ENCODE peak calls at places on chromosomes 5 and 9, in four cellular contexts. S is A549, A is tibial nerve, Z is bronchial epithelial cell. W is an unnamed sample.

GRCh38 chr5:9339206-9339818 is 206.6 kb downstream of the SEMA5A start:
- DNase-seq in A (no peak), S (no peak), Z (no peak), W (no peak)

GRCh38 chr9:2209400-2209799 is 194.3 kb downstream of the SMARCA2 start:
- DNase-seq in A (no peak), S (no peak), Z (peak; percentile 69), W (no peak)

GRCh38 chr5:32225445-32225844 is 51.3 kb upstream of the GOLPH3 start:
- DNase-seq in Z (no peak), S (no peak), A (peak; percentile 60), W (no peak)

GRCh38 chr5:159051431-159052281 is 48.1 kb downstream of the EBF1 start:
- DNase-seq in A (no peak), Z (no peak), S (no peak), W (peak; percentile 48)

GRCh38 chr9:81022177-81022576 is 667.2 kb downstream of the TLE1 start:
- DNase-seq in Z (no peak), A (no peak), S (no peak), W (no peak)

GRCh38 chr5:181124526-181124925 is 6.4 kb downstream of the OR2V1 start:
- DNase-seq in A (no peak), Z (no peak), S (no peak), W (no peak)

GRCh38 chr9:77092536-77092935 is 73.1 kb downstream of the FOXB2 start:
- DNase-seq in S (no peak), Z (peak; percentile 6), A (no peak), W (no peak)

GRCh38 chr9:31839273-31839672 is 545.2 kb upstream of the ACO1 start:
- DNase-seq in Z (peak; percentile 7), A (no peak), S (no peak), W (no peak)

GRCh38 chr9:134057311-134057665 is 10.5 kb downstream of the BRD3 start:
- DNase-seq in S (no peak), Z (no peak), A (no peak), W (no peak)

GRCh38 chr5:151208481-151208914 is 15.4 kb downstream of the CCDC69 start:
- DNase-seq in Z (no peak), A (no peak), S (no peak), W (peak; percentile 24)

GRCh38 chr9:136047775-136048559 is 47.1 kb downstream of the NACC2 start:
- DNase-seq in Z (no peak), S (no peak), A (no peak), W (no peak)

GRCh38 chr9:105864248-105864898 is 170.0 kb downstream of the TMEM38B start:
- DNase-seq in S (no peak), Z (peak; percentile 92), A (no peak), W (no peak)

GRCh38 chr9:88733651-88734470 is 198.9 kb downstream of the NXNL2 start:
- DNase-seq in A (peak; percentile 27), S (no peak), Z (peak; percentile 78), W (no peak)

GRCh38 chr9:107504585-107505455 is 15.3 kb upstream of the KLF4 start:
- DNase-seq in S (peak; percentile 96), A (no peak), Z (peak; percentile 94), W (no peak)

GRCh38 chr9:134433101-134433500 is 106.8 kb downstream of the RXRA start:
- DNase-seq in A (no peak), Z (peak; percentile 45), S (no peak), W (no peak)

GRCh38 chr5:109053995-109054417 is 306.3 kb downstream of the FER start:
- DNase-seq in S (no peak), A (no peak), Z (no peak), W (no peak)

GRCh38 chr9:97411789-97412627 is at the start of gene TDRD7:
- DNase-seq in A (peak; percentile 71), S (peak; percentile 76), Z (peak; percentile 28), W (peak; percentile 81)

GRCh38 chr9:123569343-123569694 is 213.3 kb downstream of the CRB2 start:
- DNase-seq in A (no peak), Z (no peak), S (no peak), W (no peak)

GRCh38 chr9:99104459-99105151 is at the start of gene TGFBR1:
- DNase-seq in S (peak; percentile 87), A (peak; percentile 84), Z (peak; percentile 87), W (peak; percentile 90)

GRCh38 chr5:95081500-95082355 is 203.2 kb downstream of the MCTP1 start:
- DNase-seq in A (peak; percentile 49), Z (peak; percentile 95), S (peak; percentile 55), W (no peak)

GRCh38 chr9:108271646-108272349 is 584.0 kb downstream of the ACTL7B start:
- DNase-seq in S (peak; percentile 10), Z (peak; percentile 64), A (no peak), W (peak; percentile 30)

GRCh38 chr5:93621340-93621872 is 38.4 kb downstream of the NR2F1 start:
- DNase-seq in S (peak; percentile 64), A (peak; percentile 39), Z (no peak), W (peak; percentile 77)

GRCh38 chr5:96821260-96821916 is 13.6 kb upstream of the ERAP1 start:
- DNase-seq in Z (no peak), S (no peak), A (no peak), W (no peak)

GRCh38 chr9:125997510-125997823 is 250.3 kb downstream of the PBX3 start:
- DNase-seq in Z (no peak), S (no peak), A (no peak), W (no peak)

GRCh38 chr5:149271717-149272558 is at the start of gene AFAP1L1:
- DNase-seq in S (peak; percentile 60), Z (peak; percentile 42), A (peak; percentile 69), W (peak; percentile 64)

GRCh38 chr9:89903076-89903475 is 298.3 kb downstream of the GADD45G start:
- DNase-seq in A (no peak), S (no peak), Z (no peak), W (no peak)

GRCh38 chr5:34923694-34924461 is 5.5 kb upstream of the DNAJC21 start:
- DNase-seq in A (no peak), S (peak; percentile 72), Z (peak; percentile 91), W (no peak)

GRCh38 chr9:82997471-82998140 is 65.3 kb downstream of the RASEF start:
- DNase-seq in S (no peak), A (no peak), Z (peak; percentile 56), W (no peak)

DNA sequence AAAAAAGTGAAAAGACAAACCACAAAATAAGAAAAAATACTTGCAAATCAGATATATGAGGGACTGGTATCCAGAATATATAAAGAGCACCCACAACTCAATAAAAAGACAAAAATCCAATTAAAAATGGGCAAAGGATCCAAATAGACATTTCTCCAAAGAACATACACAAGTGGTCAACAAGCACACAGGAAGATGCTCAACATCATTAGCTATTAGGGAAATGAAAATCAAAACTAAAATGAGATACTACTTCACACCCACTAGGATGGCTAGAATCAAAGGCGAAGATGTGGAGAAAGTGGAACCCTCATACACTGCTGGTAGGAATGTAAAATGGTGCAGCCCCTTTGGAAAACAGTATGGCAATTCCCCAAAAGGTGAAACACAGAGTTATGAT is 21.1 kb upstream of the DPM2 start:
- DNase-seq in S (no peak), A (no peak), Z (no peak), W (no peak)
- TF ChIP-seq CTCF in S (no peak), A (no peak), Z (no peak), W (no peak)

DNA sequence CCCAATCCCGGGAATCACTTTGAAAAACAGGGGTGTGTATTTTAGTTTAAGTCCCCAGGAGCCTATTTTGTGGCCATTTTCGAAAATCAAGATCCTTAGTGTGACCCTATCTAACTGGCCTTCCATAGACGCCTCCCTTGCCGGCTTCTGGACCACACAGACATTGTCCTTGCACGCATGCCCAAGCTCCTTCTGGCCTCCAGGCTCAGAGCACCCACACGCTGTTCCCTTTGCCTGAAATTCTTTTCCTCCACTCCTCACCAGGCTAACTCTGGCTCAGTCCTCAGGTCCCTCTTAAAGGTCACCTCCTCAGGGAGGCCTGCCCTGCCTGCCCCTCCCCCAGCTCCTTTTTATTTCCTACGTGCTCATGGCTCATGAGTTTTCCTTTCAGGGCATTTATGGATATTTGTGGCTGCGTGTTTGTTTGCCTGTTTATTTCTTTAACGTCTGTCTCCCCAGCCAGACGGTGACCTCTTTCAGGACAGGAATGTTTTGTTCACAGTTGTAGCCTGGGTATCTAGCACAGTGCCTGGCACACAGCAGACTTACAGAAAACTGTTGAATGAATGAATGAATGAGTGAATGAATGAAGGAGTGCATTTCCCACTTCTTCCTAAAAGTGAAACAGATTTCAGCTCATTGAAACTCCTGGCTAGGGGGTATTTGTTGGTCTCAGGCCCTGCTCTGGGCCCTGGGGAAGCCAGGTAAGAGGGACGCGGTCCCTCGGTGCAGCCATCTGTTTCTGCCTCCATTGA is 79.1 kb upstream of the IER5L start:
- DNase-seq in Z (no peak), S (no peak), A (no peak), W (no peak)
- TF ChIP-seq CTCF in Z (no peak), S (no peak), A (no peak), W (no peak)

GRCh38 chr9:131138676-131139075 is 13.3 kb downstream of the NUP214 start:
- DNase-seq in S (no peak), Z (no peak), A (no peak), W (no peak)

GRCh38 chr9:131142160-131142559 is 16.8 kb downstream of the NUP214 start:
- DNase-seq in S (no peak), A (no peak), Z (no peak), W (no peak)

GRCh38 chr9:131145245-131145644 is 19.9 kb downstream of the NUP214 start:
- DNase-seq in A (no peak), Z (no peak), S (no peak), W (no peak)

GRCh38 chr9:131140550-131140949 is 15.2 kb downstream of the NUP214 start:
- DNase-seq in Z (no peak), A (no peak), S (no peak), W (no peak)

DNA sequence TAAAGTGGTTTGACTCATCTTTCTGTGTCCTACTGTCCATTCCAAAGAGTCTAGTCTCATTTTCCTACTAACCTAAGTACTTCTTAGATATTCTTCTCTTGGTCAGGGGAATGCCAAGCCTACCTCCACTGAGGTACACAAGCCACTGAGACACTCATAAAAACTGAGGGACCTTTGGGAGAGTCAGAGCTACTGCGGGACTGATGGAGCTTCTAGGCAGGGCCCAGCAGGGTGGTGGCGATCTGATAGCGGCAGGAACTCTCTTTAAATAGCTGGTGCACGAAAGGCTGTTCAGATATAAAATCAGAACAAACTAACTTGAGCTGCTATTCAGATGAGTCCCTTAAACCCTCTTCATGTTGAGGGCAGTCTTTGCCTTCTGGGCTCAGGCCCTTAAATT is 14.7 kb downstream of the NUP214 start:
- DNase-seq in A (no peak), Z (no peak), S (no peak), W (no peak)
- TF ChIP-seq CTCF in A (no peak), Z (no peak), S (no peak), W (no peak)

GRCh38 chr9:104287255-104287872 is 193.3 kb downstream of the SMC2 start:
- DNase-seq in S (no peak), A (no peak), Z (no peak), W (no peak)
- TF ChIP-seq CTCF in S (no peak), A (no peak), Z (no peak), W (no peak)

DNA sequence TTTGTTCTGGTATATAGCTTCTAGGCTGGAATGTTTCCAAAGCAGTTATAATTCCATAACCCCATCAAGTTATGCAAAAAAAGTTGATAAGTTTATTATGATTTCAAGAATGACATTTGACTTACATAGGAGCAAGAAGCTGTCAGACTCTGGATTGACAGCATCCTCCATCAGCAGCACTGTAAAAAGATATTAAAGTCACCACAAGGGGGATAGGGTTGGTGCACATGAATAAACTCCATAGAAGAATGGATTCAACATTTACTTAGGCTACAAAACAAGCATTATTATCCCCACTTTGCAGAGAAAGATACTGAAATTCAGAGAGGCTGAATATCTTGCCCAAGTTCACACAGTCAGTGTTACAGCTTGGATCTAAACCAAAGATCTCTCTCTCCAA is 208.9 kb upstream of the SLC30A5 start:
- DNase-seq in S (peak; percentile 33), A (no peak), Z (peak; percentile 17), W (no peak)
- TF ChIP-seq CTCF in S (peak; percentile 33), A (peak; percentile 13), Z (peak; percentile 40), W (no peak)